ENCODE peak calls at places on chromosomes 7 and 10, in eight cellular contexts. Z is AG09309, C is GM20000, W is GM06990, S is choroid plexus epithelial cell, D is breast epithelium, G is transverse colon, J is PC-3. N is an unnamed sample.

GRCh38 chr10:89163265-89163995 is 43.7 kb downstream of the CH25H start:
- DNase-seq in C (peak), Z (peak), W (peak), D (no peak), G (peak), S (no peak), J (no peak), N (peak)

GRCh38 chr7:132243463-132243862 is 332.8 kb downstream of the PLXNA4 start:
- DNase-seq in Z (no peak), J (no peak), W (no peak), D (no peak), C (no peak), S (no peak), G (no peak), N (peak)

GRCh38 chr7:13945670-13946069 is 43.8 kb downstream of the ETV1 start:
- DNase-seq in G (no peak), J (no peak), D (no peak), W (no peak), Z (peak), S (peak), C (no peak), N (peak)

GRCh38 chr10:11213156-11213555 is 195.5 kb downstream of the CELF2 start:
- DNase-seq in G (no peak), J (no peak), Z (no peak), S (no peak), W (no peak), C (no peak), D (no peak), N (no peak)

GRCh38 chr10:73907841-73908517 is 3.0 kb upstream of the PLAU start:
- DNase-seq in J (peak), G (peak), Z (no peak), D (no peak), W (no peak), C (no peak), S (peak), N (peak)

GRCh38 chr10:101938316-101939272 is 95.0 kb upstream of the KCNIP2 start:
- DNase-seq in S (peak), Z (peak), G (no peak), J (peak), C (no peak), W (no peak), D (no peak), N (peak)

GRCh38 chr10:21751341-21752310 is 217.6 kb downstream of the MLLT10 start:
- DNase-seq in W (no peak), G (peak), C (no peak), Z (no peak), S (no peak), D (no peak), J (peak), N (no peak)

GRCh38 chr10:28254290-28254985 is 48.4 kb downstream of the MPP7 start:
- DNase-seq in S (peak), D (no peak), C (no peak), J (peak), W (no peak), G (no peak), Z (peak), N (peak)

GRCh38 chr7:99459087-99459486 is 6.9 kb downstream of the ATP5MF start:
- DNase-seq in G (no peak), D (no peak), J (peak), W (no peak), C (no peak), S (peak), Z (no peak), N (peak)
- TF ChIP-seq CTCF in G (peak), D (no peak), J (peak), W (peak), C (peak), S (peak), Z (peak), N (peak)

DNA sequence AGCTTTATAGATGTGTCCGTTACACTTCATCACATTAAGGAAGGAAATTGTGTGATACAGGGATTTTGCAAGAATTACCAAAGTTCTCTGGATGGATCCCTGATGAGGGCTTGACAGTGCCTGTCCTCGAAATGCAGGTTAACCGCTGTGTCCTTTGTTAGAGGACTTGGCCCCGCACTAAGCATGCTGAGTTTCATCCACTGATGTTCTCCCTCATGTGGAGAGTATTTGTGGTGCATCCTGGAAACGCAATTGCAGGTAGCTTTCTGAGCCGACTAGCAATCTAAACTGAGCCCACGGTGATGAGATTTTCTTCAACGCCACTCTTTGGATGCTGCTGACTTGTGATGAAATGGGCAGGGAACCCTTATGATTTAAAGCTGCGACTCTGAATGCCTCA is 71.9 kb upstream of the STK17A start:
- DNase-seq in J (peak), S (peak), W (no peak), C (no peak), Z (no peak), G (no peak), D (no peak), N (no peak)
- TF ChIP-seq CTCF in J (peak), S (peak), W (no peak), C (no peak), Z (no peak), G (no peak), D (no peak), N (no peak)

DNA sequence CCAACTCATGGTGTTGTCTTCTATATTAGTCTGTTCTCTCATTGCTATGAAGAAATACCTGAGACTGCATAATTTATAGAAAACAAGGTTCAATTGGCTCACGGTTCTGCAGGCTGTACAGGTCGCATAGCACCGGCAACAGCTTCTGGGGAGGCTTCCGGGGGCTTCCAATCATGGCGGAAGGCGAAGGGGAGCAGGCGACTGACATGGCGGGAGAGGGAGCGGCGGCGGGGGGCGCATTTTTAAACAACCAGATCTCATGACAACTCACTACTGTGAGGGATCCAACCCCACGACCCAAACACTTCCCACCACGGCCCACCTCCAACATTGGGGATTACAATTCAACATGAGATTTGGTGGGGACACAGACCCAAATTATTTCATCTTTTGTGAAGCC is 28.7 kb upstream of the GDI2 start:
- DNase-seq in D (no peak), G (no peak), C (no peak), S (no peak), J (no peak), W (no peak), Z (no peak), N (no peak)
- TF ChIP-seq CTCF in D (no peak), G (no peak), C (no peak), S (no peak), J (no peak), W (no peak), Z (no peak), N (no peak)

GRCh38 chr7:128454808-128455555 is 696 bp upstream of the HILPDA start:
- DNase-seq in D (no peak), G (no peak), Z (no peak), S (peak), W (no peak), J (peak), C (no peak), N (peak)
- TF ChIP-seq CTCF in D (no peak), G (no peak), Z (no peak), S (peak), W (no peak), J (no peak), C (no peak), N (peak)

GRCh38 chr10:51063659-51064535 is 10.4 kb upstream of the PRKG1 start:
- DNase-seq in Z (no peak), C (no peak), J (peak), S (peak), D (no peak), W (no peak), G (no peak), N (peak)
- TF ChIP-seq CTCF in Z (peak), C (peak), J (peak), S (peak), D (no peak), W (peak), G (peak), N (peak)

N was measured in fibroblast of the aortic adventitia.